ENCODE peak calls at places on chromosomes 1 and 21, in four cellular contexts. T is non-pigmented ciliary epithelial cell, A is RWPE1, R is H7. H is an unnamed sample.
A peak's percentile ranks its signal among the peaks of the same experiment; 100 is the strongest.

GRCh38 chr21:15221799-15222386 is 157.1 kb upstream of the NRIP1 start:
- DNase-seq in T (peak; percentile 74), A (peak; percentile 87), R (peak; percentile 68), H (peak; percentile 65)

GRCh38 chr1:205069371-205070125 is 14.7 kb downstream of the TMEM81 start:
- DNase-seq in T (no peak), A (no peak), R (no peak), H (no peak)

GRCh38 chr1:56387071-56387747 is 192.2 kb downstream of the PLPP3 start:
- DNase-seq in T (no peak), A (no peak), R (no peak), H (no peak)

GRCh38 chr1:200738348-200738732 is 353 bp upstream of the CAMSAP2 start:
- DNase-seq in T (peak; percentile 49), A (no peak), R (no peak), H (no peak)

GRCh38 chr1:41698916-41699860 is 214.7 kb upstream of the EDN2 start:
- DNase-seq in T (no peak), A (no peak), R (no peak), H (peak; percentile 62)

GRCh38 chr1:62314951-62315350 is 4.3 kb downstream of the KANK4 start:
- DNase-seq in T (no peak), A (no peak), R (no peak), H (no peak)

GRCh38 chr1:210195635-210196160 is 36.9 kb upstream of the SERTAD4 start:
- DNase-seq in T (no peak), A (no peak), R (no peak), H (no peak)

GRCh38 chr1:2312589-2313301 is 78.6 kb downstream of the MORN1 start:
- DNase-seq in T (no peak), A (no peak), R (no peak), H (no peak)

GRCh38 chr1:52727114-52727586 is 897 bp downstream of the ZYG11B start:
- DNase-seq in T (no peak), A (no peak), R (peak; percentile 32), H (no peak)

GRCh38 chr1:109142248-109142647 is 28.3 kb downstream of the ELAPOR1 start:
- DNase-seq in T (no peak), A (no peak), R (no peak), H (no peak)

GRCh38 chr1:54342306-54342705 is 63.9 kb downstream of the SSBP3 start:
- DNase-seq in T (no peak), A (no peak), R (peak; percentile 57), H (no peak)

GRCh38 chr1:58390051-58390450 is 156.5 kb downstream of the OMA1 start:
- DNase-seq in T (no peak), A (no peak), R (no peak), H (no peak)

GRCh38 chr1:14142397-14143095 is 442.6 kb downstream of the PRDM2 start:
- DNase-seq in T (no peak), A (no peak), R (no peak), H (no peak)

GRCh38 chr1:177021741-177022140 is 142.8 kb downstream of the ASTN1 start:
- DNase-seq in T (no peak), A (no peak), R (no peak), H (no peak)

GRCh38 chr21:41130883-41131282 is 37.1 kb upstream of the BACE2 start:
- DNase-seq in T (no peak), A (no peak), R (no peak), H (no peak)